ENCODE peak calls at places on chromosome 2, in eight cellular contexts. Z is kidney, Q is stomach, W is cardiac muscle cell, D is thyroid gland, E is left ventricle myocardium inferior, M is lower lobe of right lung, K is K562. V is an unnamed sample.

GRCh38 chr2:37026050-37026449 is 58.1 kb downstream of the HEATR5B start:
- DNase-seq in E (no peak), W (no peak), D (no peak), Z (no peak), M (no peak), K (no peak), Q (no peak), V (no peak)

GRCh38 chr2:196555726-196556125 is 83.8 kb upstream of the CCDC150 start:
- DNase-seq in Q (no peak), K (no peak), M (no peak), E (no peak), Z (no peak), D (no peak), W (no peak), V (no peak)

GRCh38 chr2:80887923-80888322 is 583.4 kb upstream of the LRRTM1 start:
- DNase-seq in M (no peak), D (peak; percentile 16), Q (no peak), Z (no peak), E (no peak), K (no peak), W (no peak), V (no peak)

GRCh38 chr2:170505631-170506270 is 209.4 kb upstream of the SP5 start:
- DNase-seq in Q (no peak), D (peak; percentile 29), W (no peak), M (peak; percentile 53), K (no peak), E (peak; percentile 66), Z (peak; percentile 81), V (peak; percentile 90)

GRCh38 chr2:132416996-132417395 is 391 bp downstream of the GPR39 start:
- DNase-seq in Z (no peak), E (no peak), K (no peak), M (no peak), W (no peak), D (no peak), Q (no peak), V (no peak)

GRCh38 chr2:213010106-213010779 is 141.2 kb downstream of the IKZF2 start:
- DNase-seq in E (no peak), M (no peak), W (no peak), D (no peak), Q (no peak), K (no peak), Z (no peak), V (no peak)

GRCh38 chr2:171410101-171410500 is 23.7 kb downstream of the METTL8 start:
- DNase-seq in E (no peak), M (no peak), D (no peak), W (no peak), Q (no peak), K (no peak), Z (no peak), V (no peak)

GRCh38 chr2:112881217-112882000 is 29.6 kb upstream of the IL37 start:
- DNase-seq in Q (no peak), W (no peak), E (no peak), D (no peak), Z (no peak), M (peak; percentile 66), K (peak; percentile 31), V (peak; percentile 67)

DNA sequence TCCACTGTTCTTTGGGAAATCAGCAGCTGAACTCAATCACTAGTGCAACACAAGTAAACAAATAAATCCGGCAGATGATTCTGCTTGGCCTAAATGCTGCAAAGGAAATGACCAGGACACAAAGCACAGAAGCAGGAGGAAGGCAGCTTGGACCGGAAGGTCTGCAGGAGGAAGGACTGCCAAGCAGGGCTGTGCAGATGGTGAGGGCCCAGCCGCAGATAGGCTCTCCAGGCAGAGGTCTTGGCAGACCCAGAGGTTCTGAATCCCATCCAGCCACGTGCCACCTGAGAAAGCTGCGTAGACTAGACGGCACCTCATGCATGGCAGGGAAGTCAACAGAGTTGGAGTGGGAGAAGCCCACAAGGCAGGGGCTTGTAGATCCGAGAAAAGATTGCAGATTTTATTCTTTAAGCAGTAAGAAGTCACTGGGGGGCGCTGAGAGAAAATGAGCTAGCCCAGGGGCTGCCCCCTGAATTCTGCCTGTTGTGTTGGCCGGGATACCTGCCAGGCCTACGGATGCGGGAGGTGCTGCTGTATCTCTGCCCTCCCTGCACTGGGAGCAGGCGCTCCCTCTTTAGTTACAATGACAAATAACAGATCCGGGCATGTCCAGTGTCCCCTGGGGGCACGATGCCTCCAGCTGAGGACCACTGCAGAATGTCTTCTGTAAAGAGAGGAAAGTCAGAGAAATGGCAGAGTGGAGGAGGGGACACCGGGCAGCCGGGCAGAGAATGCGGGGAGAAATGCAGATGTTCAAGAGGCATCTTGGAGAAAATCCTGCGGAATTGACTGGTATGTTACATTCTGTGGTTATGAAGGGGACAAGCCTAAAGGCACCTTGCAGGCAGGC is 153.5 kb downstream of the PXDN start:
- DNase-seq in D (no peak), K (no peak), Z (peak; percentile 59), W (no peak), M (peak; percentile 29), E (no peak), Q (no peak), V (no peak)
- H3K27ac ChIP-seq in D (no peak overlapping the region), K (no peak overlapping the region), Z (no peak overlapping the region), W (no peak overlapping the region), M (peak overlapping the region; percentile 43), E (peak overlapping the region; percentile 81), Q (peak overlapping the region; percentile 37), V (no peak overlapping the region)

GRCh38 chr2:21070322-21071257 is 26.7 kb upstream of the APOB start:
- DNase-seq in Q (no peak), K (no peak), Z (no peak), M (no peak), D (no peak), W (no peak), E (no peak), V (no peak)
- TF ChIP-seq CTCF in Q (no peak), K (no peak), Z (no peak), M (no peak), D (no peak), W (no peak), E (no peak), V (no peak)

GRCh38 chr2:229268626-229269025 is 2.5 kb downstream of the PID1 start:
- DNase-seq in Z (no peak), K (no peak), D (no peak), Q (no peak), E (no peak), M (no peak), W (no peak), V (no peak)
- H3K4me3 ChIP-seq in Z (peak overlapping the region; percentile 53), K (no peak overlapping the region), D (no peak overlapping the region), Q (peak overlapping the region; percentile 77), E (peak overlapping the region; percentile 79), M (peak overlapping the region; percentile 81), W (no peak overlapping the region), V (peak overlapping the region; percentile 75)

DNA sequence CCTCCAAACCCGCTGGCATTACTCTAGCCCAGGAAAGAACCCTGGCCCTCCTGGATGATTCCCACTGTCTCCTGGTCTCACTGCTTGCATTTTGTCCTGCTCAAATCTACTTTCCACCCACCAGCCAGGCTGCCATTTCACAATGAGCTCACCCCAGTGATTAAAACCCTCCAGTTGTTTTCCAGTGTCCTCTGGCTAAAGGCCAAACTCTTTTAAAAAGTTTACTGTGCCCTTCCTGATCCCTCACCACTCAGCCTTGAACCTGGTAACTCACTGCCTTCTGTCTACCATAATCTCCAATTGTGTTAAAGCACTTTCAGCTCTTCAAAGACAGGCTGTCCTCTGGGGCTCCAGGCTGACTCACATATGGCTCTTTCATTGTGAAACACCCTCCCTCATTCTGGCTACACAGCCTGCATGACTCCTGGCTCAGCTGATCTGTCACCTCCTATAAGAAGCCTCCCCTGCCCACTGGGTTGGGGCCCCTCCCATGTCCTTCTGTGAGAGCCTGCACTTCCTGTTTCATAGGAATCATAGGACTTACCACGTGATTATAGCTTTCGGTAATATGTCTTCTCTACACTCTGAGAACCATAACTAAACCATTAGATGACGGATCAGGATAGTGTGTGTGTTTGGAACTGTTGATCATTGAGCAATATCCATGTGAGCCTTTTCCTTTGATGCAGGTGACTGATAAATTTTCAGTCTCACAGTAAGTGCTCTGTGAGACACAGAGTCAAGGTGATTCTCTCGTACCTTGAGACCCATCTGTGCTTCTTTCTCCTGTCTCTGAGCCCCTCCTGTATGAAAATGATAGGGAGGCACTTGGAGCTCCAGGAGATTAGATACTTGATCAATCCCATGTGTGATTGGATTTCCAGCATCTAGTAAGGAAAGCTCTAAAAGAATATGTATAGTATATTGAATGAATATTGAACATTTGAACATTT is 590.8 kb upstream of the ID2 start:
- DNase-seq in D (peak; percentile 14), E (peak; percentile 33), K (peak; percentile 17), Q (no peak), Z (no peak), W (peak; percentile 13), M (peak; percentile 83), V (no peak)
- H3K27ac ChIP-seq in D (no peak overlapping the region), E (no peak overlapping the region), K (no peak overlapping the region), Q (no peak overlapping the region), Z (no peak overlapping the region), W (no peak overlapping the region), M (no peak overlapping the region), V (no peak overlapping the region)

GRCh38 chr2:160387558-160388262 is 105.9 kb downstream of the RBMS1 start:
- DNase-seq in K (no peak), E (peak; percentile 74), Q (peak; percentile 41), M (no peak), D (peak; percentile 27), Z (peak; percentile 73), W (peak; percentile 38), V (no peak)
- TF ChIP-seq CTCF in K (no peak), E (no peak), Q (no peak), M (no peak), D (no peak), Z (no peak), W (no peak), V (no peak)

GRCh38 chr2:32865399-32866068 is 81.2 kb upstream of the LTBP1 start:
- DNase-seq in Z (no peak), K (no peak), M (no peak), Q (no peak), W (no peak), E (no peak), D (no peak), V (no peak)
- H3K4me3 ChIP-seq in Z (no peak overlapping the region), K (no peak overlapping the region), M (no peak overlapping the region), Q (no peak overlapping the region), W (no peak overlapping the region), E (no peak overlapping the region), D (no peak overlapping the region), V (no peak overlapping the region)

GRCh38 chr2:200352631-200353030 is 46.1 kb downstream of the SPATS2L start:
- DNase-seq in Q (no peak), D (peak; percentile 37), Z (no peak), E (no peak), K (no peak), W (peak; percentile 42), M (no peak), V (no peak)

GRCh38 chr2:200353125-200353524 is 46.6 kb downstream of the SPATS2L start:
- DNase-seq in W (no peak), K (no peak), Z (no peak), E (no peak), Q (no peak), M (no peak), D (no peak), V (no peak)

GRCh38 chr2:200351815-200352214 is 45.3 kb downstream of the SPATS2L start:
- DNase-seq in M (no peak), E (no peak), W (no peak), D (no peak), Z (no peak), K (no peak), Q (no peak), V (no peak)

GRCh38 chr2:200354823-200355751 is 48.6 kb downstream of the SPATS2L start:
- DNase-seq in Z (no peak), Q (no peak), W (no peak), D (no peak), M (no peak), K (no peak), E (no peak), V (no peak)

DNA sequence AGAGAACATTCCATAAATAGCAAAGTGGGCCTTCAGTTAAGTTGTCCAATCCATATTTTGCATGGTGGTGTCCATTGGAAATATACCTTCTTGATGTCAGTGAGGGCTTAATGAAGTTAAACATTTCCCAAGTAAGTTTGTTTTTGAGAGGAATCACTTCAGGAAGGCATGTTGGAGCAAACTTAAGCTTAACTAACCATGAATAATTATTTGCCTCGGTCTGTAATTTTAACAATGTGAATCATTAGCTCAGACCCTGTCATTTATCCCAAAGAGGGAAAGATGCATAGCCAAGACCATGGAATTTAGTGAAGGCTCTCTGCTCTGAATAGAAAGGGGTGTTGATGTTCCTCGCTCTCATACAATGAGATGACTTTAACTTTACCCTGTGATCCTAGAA is 47.4 kb downstream of the SPATS2L start:
- DNase-seq in K (no peak), Z (no peak), M (no peak), Q (no peak), D (no peak), E (no peak), W (no peak), V (no peak)
- H3K27ac ChIP-seq in K (no peak overlapping the region), Z (peak overlapping the region; percentile 19), M (no peak overlapping the region), Q (no peak overlapping the region), D (no peak overlapping the region), E (no peak overlapping the region), W (no peak overlapping the region), V (peak overlapping the region; percentile 51)

V was measured in dorsolateral prefrontal cortex.